ENCODE peak calls at places on chromosomes 4 and X, in five cellular contexts. X is mesendoderm, M is astrocyte, Z is RWPE1, U is right cardiac atrium. L is an unnamed sample.

GRCh38 chrX:54564942-54565341 is 34.9 kb downstream of the GNL3L start:
- DNase-seq in X (no peak), M (no peak), Z (no peak), U (no peak), L (peak)

GRCh38 chr4:102535398-102536082 is 34.4 kb downstream of the NFKB1 start:
- DNase-seq in X (no peak), M (peak), Z (peak), U (no peak), L (peak)

GRCh38 chr4:108370291-108370690 is 201.6 kb upstream of the LEF1 start:
- DNase-seq in X (no peak), M (no peak), Z (no peak), U (no peak), L (no peak)

GRCh38 chr4:85681194-85681803 is 206.3 kb downstream of the ARHGAP24 start:
- DNase-seq in X (no peak), M (peak), Z (no peak), U (no peak), L (peak)

GRCh38 chrX:115898382-115899001 is 272.1 kb upstream of the AGTR2 start:
- DNase-seq in X (peak), M (no peak), Z (no peak), U (peak), L (no peak)

GRCh38 chr4:126658391-126658790 is 974.4 kb upstream of the INTU start:
- DNase-seq in X (no peak), M (no peak), Z (no peak), U (no peak), L (no peak)

GRCh38 chr4:179586460-179586859 is 2144.2 kb upstream of the AGA start:
- DNase-seq in X (peak), M (peak), Z (no peak), U (no peak), L (peak)

GRCh38 chr4:40840985-40841571 is 91.3 kb downstream of the NSUN7 start:
- DNase-seq in X (peak), M (peak), Z (peak), U (peak), L (peak)

GRCh38 chr4:4417886-4418285 is 31.0 kb downstream of the NSG1 start:
- DNase-seq in X (no peak), M (no peak), Z (no peak), U (no peak), L (no peak)

GRCh38 chr4:123468479-123469031 is 72.0 kb downstream of the SPRY1 start:
- DNase-seq in X (no peak), M (no peak), Z (no peak), U (no peak), L (no peak)

GRCh38 chrX:74925210-74926088 is at the start of gene NEXMIF:
- DNase-seq in X (no peak), M (peak), Z (peak), U (peak), L (peak)

GRCh38 chrX:110665636-110666035 is 130.0 kb downstream of the CHRDL1 start:
- DNase-seq in X (peak), M (no peak), Z (peak), U (peak), L (peak)

GRCh38 chr4:16692493-16692892 is 206.0 kb downstream of the LDB2 start:
- DNase-seq in X (no peak), M (peak), Z (no peak), U (no peak), L (peak)

GRCh38 chrX:69120476-69120875 is 44.8 kb downstream of the PJA1 start:
- DNase-seq in X (no peak), M (no peak), Z (no peak), U (no peak), L (no peak)

GRCh38 chrX:101368800-101369199 is 17.2 kb downstream of the BTK start:
- DNase-seq in X (no peak), M (no peak), Z (no peak), U (no peak), L (no peak)
- H3K27ac ChIP-seq in X (no peak), M (no peak), Z (no peak), U (no peak), L (no peak)

GRCh38 chrX:112760697-112761096 is 79.9 kb downstream of the AMOT start:
- DNase-seq in X (no peak), M (peak), Z (no peak), U (no peak), L (peak)
- H3K27ac ChIP-seq in X (no peak), M (no peak), Z (no peak), U (no peak), L (no peak)

DNA sequence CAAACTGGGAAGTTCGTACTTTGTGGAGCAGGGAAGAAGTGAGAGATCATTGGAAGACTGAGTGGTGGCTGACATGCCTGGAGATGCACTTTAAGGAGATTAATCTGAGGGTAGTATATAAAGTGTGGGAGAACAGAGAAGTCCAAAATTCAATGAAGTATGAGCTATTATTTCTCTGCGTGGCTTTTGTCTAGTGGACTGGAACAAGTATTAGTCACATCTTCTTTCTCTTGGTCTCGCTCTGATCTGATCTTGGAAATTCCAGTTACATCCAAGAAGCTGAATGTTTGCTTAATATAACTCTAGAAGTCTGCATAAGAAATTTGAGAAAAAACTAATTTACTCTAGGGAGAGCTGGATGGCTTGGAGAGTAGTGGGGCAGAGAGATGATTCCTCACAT is 64.8 kb upstream of the NR0B1 start:
- DNase-seq in X (no peak), M (no peak), Z (no peak), U (no peak), L (no peak)
- H3K27ac ChIP-seq in X (no peak), M (no peak), Z (no peak), U (no peak), L (no peak)

GRCh38 chrX:24023972-24024664 is 2.9 kb downstream of the KLHL15 start:
- DNase-seq in X (no peak), M (no peak), Z (no peak), U (no peak), L (no peak)
- H3K27ac ChIP-seq in X (no peak), M (peak), Z (peak), U (no peak), L (peak)

GRCh38 chr4:56995525-56995924 is 16.8 kb downstream of the POLR2B start:
- DNase-seq in X (no peak), M (peak), Z (no peak), U (peak), L (peak)
- H3K27ac ChIP-seq in X (no peak), M (peak), Z (no peak), U (peak), L (peak)

GRCh38 chrX:10390187-10390586 is 230.2 kb downstream of the MID1 start:
- DNase-seq in X (no peak), M (no peak), Z (no peak), U (no peak), L (no peak)

GRCh38 chrX:10395643-10396042 is 224.7 kb downstream of the MID1 start:
- DNase-seq in X (no peak), M (no peak), Z (no peak), U (no peak), L (no peak)

GRCh38 chrX:10393899-10394298 is 226.5 kb downstream of the MID1 start:
- DNase-seq in X (no peak), M (no peak), Z (no peak), U (no peak), L (no peak)

GRCh38 chrX:10395179-10395578 is 225.2 kb downstream of the MID1 start:
- DNase-seq in X (no peak), M (no peak), Z (no peak), U (no peak), L (no peak)

GRCh38 chrX:10393241-10393640 is 227.1 kb downstream of the MID1 start:
- DNase-seq in X (no peak), M (no peak), Z (no peak), U (no peak), L (no peak)
- H3K27ac ChIP-seq in X (no peak), M (no peak), Z (no peak), U (no peak), L (no peak)

GRCh38 chrX:150410513-150410912 is 47.4 kb downstream of the MAMLD1 start:
- DNase-seq in X (no peak), M (no peak), Z (no peak), U (no peak), L (no peak)

GRCh38 chrX:150411656-150412055 is 48.5 kb downstream of the MAMLD1 start:
- DNase-seq in X (no peak), M (no peak), Z (no peak), U (no peak), L (no peak)

GRCh38 chrX:150414228-150414627 is 51.1 kb downstream of the MAMLD1 start:
- DNase-seq in X (no peak), M (no peak), Z (no peak), U (no peak), L (no peak)

GRCh38 chrX:150421816-150422215 is 58.7 kb downstream of the MAMLD1 start:
- DNase-seq in X (no peak), M (peak), Z (no peak), U (peak), L (peak)

GRCh38 chrX:150416469-150416868 is 53.4 kb downstream of the MAMLD1 start:
- DNase-seq in X (no peak), M (no peak), Z (no peak), U (no peak), L (no peak)
- H3K27ac ChIP-seq in X (no peak), M (no peak), Z (no peak), U (no peak), L (no peak)

DNA sequence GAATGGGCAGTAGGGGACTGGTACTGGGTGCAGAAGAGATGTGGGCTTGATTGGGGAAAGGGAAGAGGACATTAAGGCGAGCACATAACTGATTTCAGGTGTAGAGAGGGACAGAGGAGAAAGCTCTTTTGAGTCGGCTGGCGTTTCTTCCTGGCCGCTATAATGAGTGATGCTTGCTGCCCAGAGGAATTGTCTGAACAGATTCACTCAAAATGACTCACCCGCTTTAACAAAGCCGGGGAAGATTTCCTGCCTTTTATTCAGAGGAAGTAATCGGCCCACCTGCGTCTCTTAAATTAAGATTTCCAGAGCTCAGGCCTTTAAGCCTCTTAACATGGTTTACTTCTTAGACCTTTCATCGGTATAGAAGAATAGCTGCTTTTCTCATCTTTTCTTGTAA is 102.1 kb upstream of the AP1S2 start:
- DNase-seq in X (peak), M (peak), Z (peak), U (no peak), L (no peak)
- H3K27ac ChIP-seq in X (peak), M (no peak), Z (peak), U (no peak), L (no peak)